ENCODE peak calls at places on chromosomes 2 and 18, in six cellular contexts. R is SK-N-SH, G is stomach, U is upper lobe of left lung, E is K562, L is transverse colon. V is an unnamed sample.

GRCh38 chr2:191853843-191854242 is 7.0 kb upstream of the CAVIN2 start:
- DNase-seq in R (no peak), G (no peak), U (no peak), E (no peak), L (no peak), V (no peak)

GRCh38 chr18:63586966-63587365 is at the start of gene SERPINB13:
- DNase-seq in R (no peak), G (no peak), U (no peak), E (no peak), L (no peak), V (no peak)

GRCh38 chr2:146312899-146313298 is 1531.9 kb upstream of the ACVR2A start:
- DNase-seq in R (no peak), G (no peak), U (no peak), E (no peak), L (no peak), V (no peak)

GRCh38 chr2:191645807-191646611 is 31.9 kb upstream of the NABP1 start:
- DNase-seq in R (peak; percentile 1), G (no peak), U (no peak), E (peak; percentile 12), L (no peak), V (no peak)

GRCh38 chr2:132400169-132400900 is 16.3 kb upstream of the GPR39 start:
- DNase-seq in R (no peak), G (no peak), U (no peak), E (no peak), L (no peak), V (no peak)

GRCh38 chr2:182649316-182649715 is 66.7 kb upstream of the DNAJC10 start:
- DNase-seq in R (peak; percentile 38), G (no peak), U (no peak), E (no peak), L (peak; percentile 9), V (no peak)

GRCh38 chr2:197997083-197997541 is 192.7 kb downstream of the PLCL1 start:
- DNase-seq in R (no peak), G (no peak), U (peak; percentile 29), E (no peak), L (no peak), V (no peak)

GRCh38 chr2:171789956-171790355 is 102.7 kb downstream of the DYNC1I2 start:
- DNase-seq in R (no peak), G (no peak), U (no peak), E (no peak), L (no peak), V (no peak)

GRCh38 chr2:128777091-128778045 is 458.7 kb upstream of the HS6ST1 start:
- DNase-seq in R (no peak), G (peak; percentile 14), U (peak; percentile 14), E (no peak), L (no peak), V (no peak)

GRCh38 chr2:120526047-120526562 is 180.2 kb downstream of the INHBB start:
- DNase-seq in R (no peak), G (no peak), U (no peak), E (no peak), L (no peak), V (no peak)

GRCh38 chr18:40473221-40473620 is 1481.8 kb upstream of the PIK3C3 start:
- DNase-seq in R (no peak), G (no peak), U (no peak), E (no peak), L (no peak), V (no peak)

GRCh38 chr2:109103286-109103685 is 25.7 kb upstream of the SH3RF3 start:
- DNase-seq in R (no peak), G (no peak), U (no peak), E (no peak), L (no peak), V (no peak)

GRCh38 chr2:178845565-178846457 is 38.6 kb upstream of the TTN start:
- DNase-seq in R (no peak), G (no peak), U (no peak), E (no peak), L (no peak), V (no peak)

GRCh38 chr2:171172980-171173542 is 12.4 kb upstream of the TLK1 start:
- DNase-seq in R (no peak), G (no peak), U (no peak), E (no peak), L (no peak), V (no peak)

GRCh38 chr2:43321446-43321845 is 95.0 kb upstream of the ZFP36L2 start:
- DNase-seq in R (no peak), G (no peak), U (no peak), E (no peak), L (no peak), V (no peak)

GRCh38 chr2:10534514-10535250 is 86.6 kb upstream of the ODC1 start:
- DNase-seq in R (no peak), G (no peak), U (peak; percentile 10), E (no peak), L (no peak), V (no peak)

GRCh38 chr18:72375628-72376027 is 168.5 kb downstream of the CBLN2 start:
- DNase-seq in R (no peak), G (no peak), U (no peak), E (no peak), L (no peak), V (no peak)

GRCh38 chr2:96538487-96539214 is 2.1 kb downstream of the ARID5A start:
- DNase-seq in R (no peak), G (peak; percentile 77), U (peak; percentile 88), E (no peak), L (peak; percentile 87), V (peak; percentile 67)

GRCh38 chr2:152453129-152453642 is 118.2 kb downstream of the FMNL2 start:
- DNase-seq in R (no peak), G (no peak), U (no peak), E (no peak), L (no peak), V (no peak)

GRCh38 chr18:58254873-58255511 is 211.0 kb downstream of the NEDD4L start:
- DNase-seq in R (no peak), G (no peak), U (no peak), E (no peak), L (no peak), V (peak; percentile 36)

GRCh38 chr2:219591091-219591490 is 6.6 kb upstream of the STK11IP start:
- DNase-seq in R (no peak), G (no peak), U (no peak), E (no peak), L (no peak), V (no peak)

GRCh38 chr2:102815285-102815684 is 53.5 kb downstream of the TMEM182 start:
- DNase-seq in R (no peak), G (no peak), U (no peak), E (no peak), L (no peak), V (no peak)

GRCh38 chr18:45874501-45875184 is 49.2 kb downstream of the SIGLEC15 start:
- DNase-seq in R (no peak), G (no peak), U (no peak), E (no peak), L (peak; percentile 18), V (no peak)

GRCh38 chr2:102251042-102251848 is 60.1 kb upstream of the IL1RL1 start:
- DNase-seq in R (peak; percentile 45), G (peak; percentile 56), U (peak; percentile 81), E (peak; percentile 34), L (peak; percentile 73), V (no peak)

GRCh38 chr18:36519358-36519757 is 221.8 kb downstream of the FHOD3 start:
- DNase-seq in R (no peak), G (no peak), U (no peak), E (no peak), L (no peak), V (no peak)

GRCh38 chr2:20414806-20415205 is 32.1 kb upstream of the RHOB start:
- DNase-seq in R (no peak), G (no peak), U (peak; percentile 19), E (no peak), L (peak; percentile 9), V (no peak)

DNA sequence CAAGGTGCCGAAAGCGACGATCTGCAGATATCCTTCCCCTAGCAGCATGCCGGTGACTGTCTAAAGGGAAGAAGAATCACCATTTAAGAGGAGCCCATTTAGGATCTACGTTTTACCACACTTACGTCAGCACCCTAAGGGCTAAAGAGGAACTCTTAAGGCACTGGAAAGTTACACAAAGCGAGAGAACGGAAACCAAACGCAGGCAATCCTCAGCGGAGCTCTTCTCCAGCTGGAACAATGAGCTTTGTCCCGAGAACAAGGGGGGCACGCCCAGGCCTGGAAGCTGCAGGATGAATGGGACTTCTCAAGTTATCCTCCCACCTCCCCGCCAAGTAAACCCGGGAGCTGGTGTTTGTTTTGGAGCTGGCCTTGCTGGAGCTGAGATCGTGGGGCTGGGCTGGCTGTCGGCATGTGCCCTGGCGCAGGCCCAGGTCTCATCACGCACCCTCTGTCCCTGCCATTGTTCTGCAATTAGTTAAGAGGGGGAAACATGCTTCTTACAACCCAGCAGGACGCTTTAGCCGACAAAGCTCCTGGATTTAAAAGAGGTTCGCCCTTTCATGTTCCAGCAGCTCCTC is 36.5 kb downstream of the PXDN start:
- DNase-seq in R (peak; percentile 78), G (no peak), U (peak; percentile 56), E (no peak), L (peak; percentile 55), V (peak; percentile 68)
- TF ChIP-seq POLR2AphosphoS5 in R (no peak), G (peak; percentile 5), U (peak; percentile 48), E (no peak), L (peak; percentile 17), V (peak; percentile 69)

GRCh38 chr2:237996041-237996593 is 29.3 kb downstream of the UBE2F start:
- DNase-seq in R (no peak), G (no peak), U (peak; percentile 50), E (no peak), L (no peak), V (no peak)

GRCh38 chr2:237993701-237994100 is 26.9 kb downstream of the UBE2F start:
- DNase-seq in R (no peak), G (no peak), U (no peak), E (no peak), L (no peak), V (no peak)

GRCh38 chr2:237997521-237997920 is 30.7 kb downstream of the UBE2F start:
- DNase-seq in R (no peak), G (no peak), U (no peak), E (no peak), L (no peak), V (no peak)

GRCh38 chr2:237995036-237995435 is 28.2 kb downstream of the UBE2F start:
- DNase-seq in R (no peak), G (no peak), U (no peak), E (no peak), L (no peak), V (no peak)

DNA sequence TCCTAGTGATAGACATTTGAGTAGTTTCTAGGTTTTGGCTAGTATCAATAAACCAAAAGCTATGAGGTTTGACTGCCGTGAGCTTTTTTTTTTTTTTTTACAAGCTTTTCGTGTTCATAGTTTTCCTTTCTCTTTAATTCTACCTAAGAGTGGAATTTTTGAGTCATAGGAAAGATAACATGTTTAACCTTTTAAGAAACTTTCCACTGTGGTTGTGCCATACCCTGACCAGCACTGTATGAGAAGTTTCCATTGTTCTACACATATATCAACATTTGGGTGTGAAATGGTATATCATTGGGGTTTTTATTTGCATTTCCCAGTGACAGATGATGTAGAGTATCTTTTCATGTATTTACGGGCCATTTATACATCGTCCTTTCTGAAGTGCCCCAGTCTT is 31.7 kb downstream of the UBE2F start:
- DNase-seq in R (no peak), G (no peak), U (no peak), E (no peak), L (no peak), V (no peak)
- TF ChIP-seq POLR2AphosphoS5 in R (no peak), G (peak; percentile 27), U (no peak), E (no peak), L (no peak), V (no peak)

GRCh38 chr2:203683932-203684556 is 22.4 kb upstream of the CD28 start:
- DNase-seq in R (no peak), G (no peak), U (peak; percentile 29), E (no peak), L (no peak), V (no peak)
- TF ChIP-seq POLR2AphosphoS5 in R (no peak), G (no peak), U (peak; percentile 42), E (no peak), L (no peak), V (no peak)

GRCh38 chr18:9849407-9849961 is 36.3 kb upstream of the TXNDC2 start:
- DNase-seq in R (no peak), G (peak; percentile 77), U (peak; percentile 93), E (peak; percentile 59), L (peak; percentile 50), V (peak; percentile 21)
- TF ChIP-seq POLR2AphosphoS5 in R (no peak), G (peak; percentile 78), U (peak; percentile 67), E (no peak), L (no peak), V (no peak)

V was measured in prostate gland.